ENCODE peak calls at places on chromosomes 2 and 18, in five cellular contexts. T, V, U, K and Q are unnamed samples.
A peak's percentile ranks its signal among the peaks of the same experiment; 100 is the strongest.

GRCh38 chr2:214731008-214731407 is 78.5 kb downstream of the BARD1 start:
- DNase-seq in T (no peak), U (no peak), V (no peak), K (no peak), Q (no peak)

GRCh38 chr2:177474904-177475474 is 82.4 kb downstream of the AGPS start:
- DNase-seq in T (no peak), V (no peak), K (peak; percentile 29), U (no peak), Q (peak; percentile 51)

GRCh38 chr2:55811048-55811447 is 112.5 kb downstream of the EFEMP1 start:
- DNase-seq in V (no peak), U (no peak), T (no peak), K (no peak), Q (no peak)

GRCh38 chr18:50080932-50081560 is 113.9 kb downstream of the MYO5B start:
- DNase-seq in K (no peak), T (no peak), V (no peak), U (no peak), Q (no peak)

GRCh38 chr2:85064927-85065630 is 68.1 kb upstream of the TCF7L1 start:
- DNase-seq in K (no peak), V (no peak), T (no peak), U (no peak), Q (no peak)

GRCh38 chr2:56801770-56802169 is 618.0 kb downstream of the CCDC85A start:
- DNase-seq in U (no peak), T (no peak), K (peak; percentile 60), V (no peak), Q (peak; percentile 77)

GRCh38 chr2:112646102-112646719 is 472 bp downstream of the SLC20A1 start:
- DNase-seq in U (no peak), K (no peak), V (no peak), T (no peak), Q (no peak)

GRCh38 chr2:68909793-68910674 is 38.8 kb upstream of the BMP10 start:
- DNase-seq in U (peak; percentile 71), K (peak; percentile 47), V (peak; percentile 59), T (peak; percentile 79), Q (peak; percentile 66)

GRCh38 chr2:98473995-98474780 is 29.5 kb downstream of the INPP4A start:
- DNase-seq in U (no peak), K (no peak), V (no peak), T (no peak), Q (no peak)

GRCh38 chr2:9113916-9114315 is 92.7 kb upstream of the ASAP2 start:
- DNase-seq in U (no peak), T (no peak), K (no peak), V (no peak), Q (no peak)

GRCh38 chr2:227347117-227347516 is 22.1 kb downstream of the MFF start:
- DNase-seq in V (no peak), T (no peak), K (no peak), U (no peak), Q (no peak)

GRCh38 chr2:219405451-219405850 is 12.7 kb upstream of the DES start:
- DNase-seq in U (no peak), K (no peak), T (no peak), V (no peak), Q (no peak)
- TF ChIP-seq CTCF in U (no peak), K (no peak), T (no peak), V (no peak), Q (peak; percentile 10)

GRCh38 chr2:197208029-197208428 is 102.6 kb downstream of the ANKRD44 start:
- DNase-seq in U (no peak), T (no peak), V (no peak), K (no peak), Q (no peak)
- TF ChIP-seq CTCF in U (no peak), T (no peak), V (no peak), K (no peak), Q (no peak)

GRCh38 chr18:66621816-66622576 is 18.1 kb upstream of the CDH19 start:
- DNase-seq in T (no peak), V (no peak), K (no peak), U (no peak), Q (no peak)

DNA sequence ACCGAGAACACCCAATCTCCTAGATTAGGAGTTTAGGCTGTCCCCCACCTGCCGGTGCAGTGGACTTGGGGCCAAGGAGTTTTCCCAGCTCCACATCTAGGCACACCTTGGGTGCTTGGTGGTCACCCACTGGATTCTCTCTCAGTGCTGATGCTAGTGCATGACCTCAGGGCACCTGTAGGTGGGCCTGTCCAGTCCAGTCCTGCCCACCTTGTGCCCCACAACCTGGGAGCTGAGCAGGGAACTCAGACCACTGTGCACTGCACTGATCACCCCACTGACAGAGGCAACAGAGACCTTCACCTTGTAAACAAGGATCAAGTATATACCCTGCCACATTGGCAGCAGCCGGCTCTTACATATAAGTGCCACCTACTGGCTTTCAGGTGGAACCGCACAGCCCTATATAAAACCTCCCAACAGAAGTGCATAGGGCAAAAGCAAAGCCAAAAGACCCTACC is 12.7 kb upstream of the CDH19 start:
- DNase-seq in T (no peak), K (no peak), U (no peak), V (no peak), Q (no peak)
- TF ChIP-seq CTCF in T (no peak), K (peak; percentile 8), U (peak; percentile 43), V (peak; percentile 16), Q (no peak)

DNA sequence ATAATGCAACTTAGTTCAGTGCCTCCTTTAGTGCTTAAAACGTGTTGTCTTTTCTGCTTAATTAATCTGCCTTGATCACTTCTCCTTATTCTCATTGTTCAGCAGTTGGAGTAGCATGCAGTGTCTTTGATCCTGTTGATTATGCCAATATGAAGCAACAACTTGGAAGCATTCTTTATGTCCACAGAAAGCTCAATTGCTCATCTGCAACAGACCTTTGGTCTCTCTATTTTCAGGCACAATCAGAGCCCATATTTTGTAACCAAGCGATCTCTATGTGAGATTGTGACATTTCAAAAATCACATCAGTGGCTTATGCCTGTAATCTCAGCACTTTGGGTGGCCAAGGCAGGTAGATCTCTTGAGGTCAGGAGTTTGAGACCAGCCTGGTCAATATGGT is 217.3 kb downstream of the NYAP2 start:
- DNase-seq in V (no peak), U (no peak), T (no peak), K (no peak), Q (no peak)
- TF ChIP-seq CTCF in V (no peak), U (no peak), T (no peak), K (no peak), Q (no peak)